ENCODE peak calls at places on chromosomes 7 and 10, in four cellular contexts. O, N, C and W are unnamed samples.

GRCh38 chr7:117405519-117405918 is 21.8 kb downstream of the ASZ1 start:
- DNase-seq in O (peak; percentile 47), N (no peak), C (no peak), W (no peak)

GRCh38 chr7:118531566-118531965 is 307.1 kb downstream of the ANKRD7 start:
- DNase-seq in O (no peak), N (no peak), C (no peak), W (no peak)

GRCh38 chr7:36360244-36360643 is 29.4 kb upstream of the ANLN start:
- DNase-seq in O (peak; percentile 26), N (no peak), C (no peak), W (no peak)

GRCh38 chr10:79394631-79395030 is 47.4 kb downstream of the PPIF start:
- DNase-seq in O (no peak), N (peak; percentile 25), C (no peak), W (no peak)

GRCh38 chr10:110704906-110705476 is 60.9 kb downstream of the RBM20 start:
- DNase-seq in O (no peak), N (no peak), C (no peak), W (no peak)

GRCh38 chr10:66440562-66440961 is 485.3 kb upstream of the LRRTM3 start:
- DNase-seq in O (no peak), N (no peak), C (no peak), W (no peak)

GRCh38 chr10:28125701-28126100 is 126.8 kb upstream of the ODAD2 start:
- DNase-seq in O (no peak), N (no peak), C (no peak), W (no peak)

GRCh38 chr7:24052572-24053223 is 231.3 kb upstream of the NPY start:
- DNase-seq in O (peak; percentile 71), N (no peak), C (no peak), W (no peak)

GRCh38 chr10:112773783-112774182 is 176.3 kb upstream of the TCF7L2 start:
- DNase-seq in O (no peak), N (no peak), C (no peak), W (no peak)

GRCh38 chr7:15845868-15846267 is 159.4 kb upstream of the MEOX2 start:
- DNase-seq in O (peak; percentile 26), N (no peak), C (no peak), W (no peak)

GRCh38 chr10:53997953-53998352 is 803.1 kb downstream of the PCDH15 start:
- DNase-seq in O (peak; percentile 21), N (no peak), C (peak; percentile 10), W (no peak)

GRCh38 chr7:19108985-19109946 is 8.2 kb downstream of the TWIST1 start:
- DNase-seq in O (no peak), N (no peak), C (no peak), W (no peak)

GRCh38 chr10:78510566-78511323 is 477.1 kb downstream of the RPS24 start:
- DNase-seq in O (peak; percentile 44), N (no peak), C (no peak), W (peak; percentile 40)

GRCh38 chr7:29189743-29190201 is 4.8 kb upstream of the CHN2 start:
- DNase-seq in O (peak; percentile 97), N (peak; percentile 83), C (peak; percentile 75), W (peak; percentile 57)

GRCh38 chr7:100567045-100567730 is 6.5 kb downstream of the SAP25 start:
- DNase-seq in O (no peak), N (no peak), C (no peak), W (peak; percentile 22)

GRCh38 chr7:102431617-102432298 is 1.6 kb upstream of the ORAI2 start:
- DNase-seq in O (peak; percentile 70), N (no peak), C (no peak), W (no peak)

GRCh38 chr7:120931243-120931642 is 19.3 kb upstream of the ING3 start:
- DNase-seq in O (no peak), N (no peak), C (no peak), W (no peak)

GRCh38 chr10:76286536-76286935 is 855.1 kb downstream of the LRMDA start:
- DNase-seq in O (no peak), N (no peak), C (no peak), W (no peak)

GRCh38 chr10:8283986-8284385 is 229.5 kb downstream of the GATA3 start:
- DNase-seq in O (no peak), N (no peak), C (no peak), W (no peak)

GRCh38 chr10:83666762-83667161 is 472.5 kb upstream of the GHITM start:
- DNase-seq in O (no peak), N (no peak), C (no peak), W (no peak)

GRCh38 chr10:76133597-76134255 is 702.3 kb downstream of the LRMDA start:
- DNase-seq in O (no peak), N (no peak), C (no peak), W (no peak)

GRCh38 chr10:104328916-104329710 is 9.2 kb downstream of the ITPRIP start:
- DNase-seq in O (peak; percentile 75), N (no peak), C (peak; percentile 37), W (peak; percentile 78)

GRCh38 chr10:13162013-13162364 is 631 bp downstream of the MCM10 start:
- DNase-seq in O (peak; percentile 34), N (no peak), C (peak; percentile 13), W (no peak)

GRCh38 chr7:85405016-85405415 is 218.2 kb upstream of the SEMA3D start:
- DNase-seq in O (no peak), N (no peak), C (no peak), W (no peak)